ENCODE peak calls at places on chromosomes 2 and 18, in five cellular contexts. Z is NCI-H2171; R is stimulated activated CD4-positive, alpha-beta T cell treated with anti-CD3 and anti-CD28 coated beads, Interleukin-15, amount 100 ng/mL, for 1 hour; A is WTC11; G is progenitor cell of endocrine pancreas. F is an unnamed sample.

GRCh38 chr2:220857371-220857770 is 714.7 kb downstream of the EPHA4 start:
- DNase-seq in Z (no peak), R (no peak), A (no peak), G (no peak), F (no peak)

GRCh38 chr18:42296723-42297122 is 341.7 kb downstream of the PIK3C3 start:
- DNase-seq in Z (no peak), R (no peak), A (no peak), G (no peak), F (no peak)

GRCh38 chr2:184835081-184835728 is 236.9 kb downstream of the ZNF804A start:
- DNase-seq in Z (no peak), R (no peak), A (no peak), G (no peak), F (no peak)

GRCh38 chr2:9108210-9108967 is 98.2 kb upstream of the ASAP2 start:
- DNase-seq in Z (peak), R (no peak), A (no peak), G (no peak), F (no peak)

GRCh38 chr2:107808986-107809385 is 17.7 kb upstream of the RGPD4 start:
- DNase-seq in Z (no peak), R (no peak), A (no peak), G (no peak), F (no peak)

GRCh38 chr18:8139127-8139591 is 470.1 kb upstream of the RAB12 start:
- DNase-seq in Z (no peak), R (no peak), A (no peak), G (no peak), F (no peak)

GRCh38 chr2:26495705-26496271 is 17.9 kb upstream of the OTOF start:
- DNase-seq in Z (peak), R (no peak), A (no peak), G (no peak), F (no peak)

GRCh38 chr18:77250501-77250925 is 865 bp downstream of the GALR1 start:
- DNase-seq in Z (no peak), R (no peak), A (peak), G (no peak), F (no peak)

GRCh38 chr2:204863351-204863750 is 318.1 kb downstream of the PARD3B start:
- DNase-seq in Z (no peak), R (no peak), A (no peak), G (no peak), F (no peak)

GRCh38 chr18:58915006-58915799 is 50.5 kb downstream of the ZNF532 start:
- DNase-seq in Z (no peak), R (no peak), A (no peak), G (no peak), F (no peak)

GRCh38 chr2:100960688-100961087 is 41.4 kb upstream of the RPL31 start:
- DNase-seq in Z (no peak), R (no peak), A (no peak), G (no peak), F (no peak)

GRCh38 chr18:6976935-6977334 is 140.7 kb downstream of the LAMA1 start:
- DNase-seq in Z (no peak), R (no peak), A (no peak), G (no peak), F (no peak)

GRCh38 chr2:82599021-82599420 is 1860.1 kb downstream of the SUCLG1 start:
- DNase-seq in Z (no peak), R (no peak), A (no peak), G (no peak), F (no peak)